ENCODE peak calls at places on chromosomes 7 and 10, in seven cellular contexts. B, Y, I, G, U, M and K are unnamed samples.

GRCh38 chr10:17004801-17005380 is 124.7 kb downstream of the CUBN start:
- DNase-seq in B (no peak), Y (no peak), I (no peak), G (no peak), U (no peak), M (no peak), K (no peak)

GRCh38 chr10:89792187-89792586 is 90.8 kb downstream of the KIF20B start:
- DNase-seq in B (peak; percentile 11), Y (no peak), I (no peak), G (no peak), U (peak; percentile 30), M (no peak), K (no peak)

GRCh38 chr10:128062837-128063563 is 63.2 kb downstream of the MKI67 start:
- DNase-seq in B (no peak), Y (no peak), I (peak; percentile 58), G (no peak), U (no peak), M (no peak), K (no peak)

GRCh38 chr7:43646603-43647313 is 63.9 kb downstream of the STK17A start:
- DNase-seq in B (peak; percentile 41), Y (no peak), I (no peak), G (no peak), U (peak; percentile 74), M (no peak), K (no peak)

GRCh38 chr10:116076616-116077015 is 196.4 kb downstream of the GFRA1 start:
- DNase-seq in B (no peak), Y (no peak), I (no peak), G (no peak), U (no peak), M (no peak), K (no peak)

GRCh38 chr10:77237120-77237519 is 400.5 kb downstream of the KCNMA1 start:
- DNase-seq in B (no peak), Y (no peak), I (no peak), G (no peak), U (no peak), M (no peak), K (no peak)

GRCh38 chr10:30233186-30233958 is 115.7 kb downstream of the MTPAP start:
- DNase-seq in B (no peak), Y (no peak), I (no peak), G (no peak), U (peak; percentile 64), M (no peak), K (no peak)

GRCh38 chr7:11517853-11518252 is 314.1 kb downstream of the THSD7A start:
- DNase-seq in B (no peak), Y (no peak), I (no peak), G (no peak), U (no peak), M (no peak), K (no peak)

GRCh38 chr10:114304566-114305421 is 65.7 kb downstream of the VWA2 start:
- DNase-seq in B (no peak), Y (peak; percentile 51), I (peak; percentile 35), G (no peak), U (no peak), M (no peak), K (peak; percentile 26)

GRCh38 chr7:131557521-131558385 is 1.3 kb upstream of the PODXL start:
- DNase-seq in B (no peak), Y (no peak), I (no peak), G (no peak), U (peak; percentile 60), M (no peak), K (no peak)

GRCh38 chr7:739964-740942 is 13.2 kb upstream of the PRKAR1B start:
- DNase-seq in B (no peak), Y (no peak), I (no peak), G (no peak), U (no peak), M (no peak), K (no peak)

GRCh38 chr10:34815174-34816066 is at the start of gene PARD3:
- DNase-seq in B (peak; percentile 67), Y (peak; percentile 20), I (no peak), G (no peak), U (peak; percentile 86), M (peak; percentile 39), K (peak; percentile 72)

GRCh38 chr10:42933454-42934340 is 143.2 kb upstream of the RET start:
- DNase-seq in B (no peak), Y (peak; percentile 47), I (no peak), G (peak; percentile 40), U (no peak), M (no peak), K (no peak)

GRCh38 chr10:70903262-70903921 is 15.0 kb upstream of the PCBD1 start:
- DNase-seq in B (peak; percentile 50), Y (no peak), I (no peak), G (no peak), U (peak; percentile 73), M (no peak), K (peak; percentile 55)